ENCODE peak calls at places on chromosomes 7 and 10, in four cellular contexts. R is GM23338, Q is breast epithelium, E is prostate gland. G is an unnamed sample. For H3K27me3, the result is how much of the 10 kb centered on the place peaks cover.

GRCh38 chr10:120729508-120729907 is 121.7 kb upstream of the WDR11 start:
- DNase-seq in R (no peak), E (no peak), Q (no peak), G (no peak)

GRCh38 chr7:4734587-4735365 is 40.6 kb upstream of the AP5Z1 start:
- DNase-seq in R (no peak), E (no peak), Q (no peak), G (no peak)

GRCh38 chr10:122475581-122475980 is 14.2 kb downstream of the HTRA1 start:
- DNase-seq in E (no peak), Q (no peak), R (peak), G (peak)

GRCh38 chr7:32518534-32519140 is 23.3 kb downstream of the AVL9 start:
- DNase-seq in Q (no peak), E (no peak), R (peak), G (no peak)

GRCh38 chr10:93149761-93150160 is 76.1 kb downstream of the CYP26A1 start:
- DNase-seq in E (no peak), R (no peak), Q (no peak), G (no peak)

GRCh38 chr7:64885520-64886240 is 17.4 kb upstream of the ZNF273 start:
- DNase-seq in R (no peak), E (no peak), Q (no peak), G (peak)

GRCh38 chr10:123974406-123974805 is 82.8 kb upstream of the CPXM2 start:
- DNase-seq in R (no peak), E (no peak), Q (no peak), G (no peak)

GRCh38 chr10:43939939-43940810 is 291.5 kb upstream of the ZNF32 start:
- DNase-seq in R (no peak), Q (no peak), E (peak), G (no peak)

GRCh38 chr10:79435271-79436065 is 10.0 kb downstream of the ZCCHC24 start:
- DNase-seq in R (no peak), E (no peak), Q (no peak), G (peak)

GRCh38 chr7:66279912-66280311 is 74.8 kb downstream of the TPST1 start:
- DNase-seq in E (no peak), R (no peak), Q (no peak), G (peak)

GRCh38 chr7:66050990-66051424 is 24.6 kb upstream of the ASL start:
- DNase-seq in E (peak), Q (no peak), R (no peak), G (no peak)

GRCh38 chr7:95590387-95591248 is 5.7 kb downstream of the PDK4 start:
- DNase-seq in R (no peak), E (no peak), Q (no peak), G (no peak)

DNA sequence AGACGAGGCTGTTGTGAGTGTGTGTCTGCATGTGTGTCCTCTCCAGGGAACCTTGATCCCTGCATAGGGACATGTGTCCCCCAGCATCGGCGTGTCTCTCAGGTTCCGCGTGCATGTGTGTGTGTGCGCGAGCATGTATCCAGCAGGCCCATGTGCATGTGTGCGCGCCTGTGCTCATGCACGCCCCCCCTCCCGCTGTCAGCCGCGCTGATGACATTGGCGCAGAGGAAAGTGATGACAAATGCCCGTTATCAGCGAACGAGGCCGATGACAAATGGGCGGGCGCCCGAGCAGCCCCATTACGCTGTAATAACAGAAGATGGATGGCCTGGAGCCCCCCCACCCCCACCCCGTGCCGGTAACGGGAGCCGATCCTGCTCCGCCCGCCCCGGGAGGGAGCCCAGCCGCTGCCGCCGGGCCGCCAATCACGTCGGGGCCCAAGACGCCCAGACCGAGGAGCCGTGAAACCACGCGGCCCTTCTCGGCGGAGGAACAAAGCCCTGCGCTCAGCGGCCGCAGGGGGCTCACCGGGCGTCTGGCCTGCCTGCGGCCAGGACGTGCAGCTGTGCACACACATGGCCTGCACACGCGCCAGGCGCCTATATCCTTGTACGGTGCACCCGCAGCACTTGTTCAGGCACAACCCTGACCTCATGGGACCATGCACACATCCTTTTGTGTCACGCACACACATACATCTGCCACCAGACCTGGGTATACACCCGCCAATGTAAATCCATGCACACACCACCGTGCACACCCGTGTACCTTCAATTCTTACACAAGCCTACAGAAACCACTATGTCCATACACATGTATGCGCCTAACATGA is 21.5 kb downstream of the POLL start:
- DNase-seq in E (no peak), Q (peak), R (peak), G (peak)
- H3K27me3 ChIP-seq in E (under half), Q (half or more), R (half or more), G (half or more)

GRCh38 chr7:158134824-158135223 is 452.8 kb downstream of the PTPRN2 start:
- DNase-seq in Q (no peak), R (no peak), E (no peak), G (peak)

GRCh38 chr7:158130023-158130409 is 457.6 kb downstream of the PTPRN2 start:
- DNase-seq in E (no peak), R (no peak), Q (no peak), G (no peak)

GRCh38 chr7:158135931-158136330 is 451.7 kb downstream of the PTPRN2 start:
- DNase-seq in E (no peak), R (no peak), Q (no peak), G (peak)

GRCh38 chr7:158133515-158134271 is 453.9 kb downstream of the PTPRN2 start:
- DNase-seq in E (no peak), Q (no peak), R (no peak), G (peak)

GRCh38 chr7:158133057-158133456 is 454.6 kb downstream of the PTPRN2 start:
- DNase-seq in E (no peak), Q (no peak), R (no peak), G (no peak)
- H3K4me3 ChIP-seq in E (no peak), Q (no peak), R (no peak), G (no peak)

GRCh38 chr7:156102267-156102666 is 290.0 kb upstream of the SHH start:
- DNase-seq in Q (no peak), R (no peak), E (no peak), G (no peak)

GRCh38 chr7:156107957-156108356 is 295.7 kb upstream of the SHH start:
- DNase-seq in Q (no peak), R (no peak), E (no peak), G (no peak)

GRCh38 chr7:156104501-156105336 is 292.5 kb upstream of the SHH start:
- DNase-seq in Q (no peak), E (no peak), R (no peak), G (no peak)

GRCh38 chr7:156106107-156106426 is 293.8 kb upstream of the SHH start:
- DNase-seq in Q (no peak), R (no peak), E (no peak), G (peak)

DNA sequence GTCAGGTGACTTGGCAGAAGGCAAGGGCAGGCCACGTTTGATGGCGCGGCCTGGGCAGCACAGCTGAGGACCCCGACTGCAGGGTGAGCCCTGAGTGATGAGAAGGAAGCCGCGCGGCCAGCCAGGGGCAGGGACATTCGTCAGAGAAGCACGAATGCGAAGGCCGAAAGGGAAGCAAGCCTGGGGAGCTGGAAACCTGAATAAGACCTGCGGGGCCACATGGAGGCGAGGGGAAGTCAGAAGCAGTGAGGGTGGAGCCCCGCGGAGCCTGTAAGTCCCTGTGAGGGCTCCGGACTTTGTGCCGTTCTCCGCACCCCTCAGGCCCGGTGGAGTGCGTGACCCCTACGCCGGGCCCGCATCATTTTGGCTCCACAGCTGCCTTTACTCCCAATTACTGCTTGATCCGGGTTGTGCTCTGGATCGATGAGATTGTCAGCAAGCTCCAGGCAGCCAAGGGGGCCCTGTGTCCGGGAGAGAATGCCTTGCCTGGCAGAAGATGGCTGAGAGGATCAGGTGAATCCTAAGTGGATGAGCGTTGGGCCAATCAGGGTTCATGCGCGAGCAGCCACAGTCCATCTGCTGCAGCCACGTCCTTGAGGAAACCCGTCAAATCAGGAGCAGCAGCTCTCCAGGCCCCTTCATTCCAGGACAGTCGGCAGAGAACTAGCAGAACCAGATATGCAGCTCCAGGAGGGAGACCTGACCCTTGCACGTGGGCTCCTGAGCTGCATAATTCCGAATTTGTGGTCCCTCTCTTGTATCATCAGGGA is 293.3 kb upstream of the SHH start:
- DNase-seq in R (no peak), Q (no peak), E (no peak), G (peak)
- H3K27me3 ChIP-seq in R (under half), Q (under half), E (under half), G (under half)

DNA sequence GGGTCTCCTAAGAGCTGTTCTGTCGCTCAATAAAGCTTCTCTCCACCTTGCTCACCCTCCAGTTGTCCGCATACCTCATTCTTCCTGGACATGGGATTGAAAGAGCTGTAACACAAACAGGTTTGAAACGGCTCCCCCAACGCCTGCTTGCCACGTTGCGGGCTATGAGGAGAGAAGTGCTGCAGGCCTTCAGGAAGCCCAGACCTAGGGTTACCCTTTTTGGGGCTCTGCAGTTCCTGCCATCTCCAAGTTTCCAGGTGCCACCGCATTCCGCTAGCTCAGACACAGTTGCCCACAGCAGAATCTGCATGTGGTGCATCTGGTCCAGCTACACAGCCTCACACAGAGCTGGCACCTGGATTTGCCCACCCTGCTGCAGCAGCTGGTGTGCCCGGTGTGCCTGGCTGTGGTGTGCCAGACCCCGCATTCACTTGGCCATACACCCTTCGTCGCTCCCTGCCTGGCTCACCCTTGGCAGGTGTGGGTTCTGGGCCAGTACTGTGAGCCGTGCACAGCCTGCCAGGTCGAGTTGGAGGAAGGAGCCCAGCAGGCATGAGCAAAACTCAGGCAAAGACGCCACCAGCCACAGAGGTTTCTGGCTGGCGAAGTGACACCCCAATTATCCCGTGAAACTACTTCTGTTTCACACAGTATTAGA is 253.2 kb upstream of the SEMA3A start:
- DNase-seq in Q (no peak), R (no peak), E (no peak), G (no peak)
- H3K4me3 ChIP-seq in Q (no peak), R (no peak), E (no peak), G (no peak)

G was measured in H7.